ENCODE peak calls at places on chromosomes 2 and 18, in five cellular contexts. One of them, this sample, is unnamed.

GRCh38 chr2:88694015-88694414 is 2.5 kb downstream of the RPIA start:
- DNase-seq in spleen: no peak
- DNase-seq in HCT116: no peak
- DNase-seq in sigmoid colon: no peak
- DNase-seq in upper lobe of left lung: no peak
- DNase-seq in this sample: no peak

GRCh38 chr2:235844561-235844960 is 323.6 kb downstream of the GBX2 start:
- DNase-seq in spleen: peak
- DNase-seq in HCT116: no peak
- DNase-seq in sigmoid colon: no peak
- DNase-seq in upper lobe of left lung: no peak
- DNase-seq in this sample: no peak

GRCh38 chr2:220779918-220780317 is 792.2 kb downstream of the EPHA4 start:
- DNase-seq in spleen: no peak
- DNase-seq in HCT116: no peak
- DNase-seq in sigmoid colon: no peak
- DNase-seq in upper lobe of left lung: no peak
- DNase-seq in this sample: no peak

GRCh38 chr2:222320441-222321395 is 21.9 kb upstream of the PAX3 start:
- DNase-seq in spleen: peak
- DNase-seq in HCT116: no peak
- DNase-seq in sigmoid colon: no peak
- DNase-seq in upper lobe of left lung: peak
- DNase-seq in this sample: no peak

GRCh38 chr2:240957656-240958365 is 40.6 kb upstream of the SNED1 start:
- DNase-seq in spleen: no peak
- DNase-seq in HCT116: no peak
- DNase-seq in sigmoid colon: peak
- DNase-seq in upper lobe of left lung: peak
- DNase-seq in this sample: peak

GRCh38 chr2:75246441-75247167 is 47.3 kb upstream of the TACR1 start:
- DNase-seq in spleen: no peak
- DNase-seq in HCT116: no peak
- DNase-seq in sigmoid colon: no peak
- DNase-seq in upper lobe of left lung: no peak
- DNase-seq in this sample: no peak

GRCh38 chr18:44816028-44816427 is 135.3 kb downstream of the SETBP1 start:
- DNase-seq in spleen: no peak
- DNase-seq in HCT116: no peak
- DNase-seq in sigmoid colon: no peak
- DNase-seq in upper lobe of left lung: no peak
- DNase-seq in this sample: no peak

GRCh38 chr18:13131241-13131640 is 87.3 kb upstream of the LDLRAD4 start:
- DNase-seq in spleen: no peak
- DNase-seq in HCT116: no peak
- DNase-seq in sigmoid colon: no peak
- DNase-seq in upper lobe of left lung: no peak
- DNase-seq in this sample: no peak

GRCh38 chr2:212227755-212228154 is 310.8 kb downstream of the ERBB4 start:
- DNase-seq in spleen: no peak
- DNase-seq in HCT116: peak
- DNase-seq in sigmoid colon: no peak
- DNase-seq in upper lobe of left lung: peak
- DNase-seq in this sample: no peak

GRCh38 chr2:196275646-196276352 is 104.4 kb upstream of the STK17B start:
- DNase-seq in spleen: no peak
- DNase-seq in HCT116: no peak
- DNase-seq in sigmoid colon: no peak
- DNase-seq in upper lobe of left lung: no peak
- DNase-seq in this sample: no peak

GRCh38 chr18:76989647-76990190 is 142.9 kb downstream of the MBP start:
- DNase-seq in spleen: peak
- DNase-seq in HCT116: no peak
- DNase-seq in sigmoid colon: no peak
- DNase-seq in upper lobe of left lung: no peak
- DNase-seq in this sample: no peak

GRCh38 chr18:50817898-50818250 is 1.9 kb downstream of the MRO start:
- DNase-seq in spleen: no peak
- DNase-seq in HCT116: no peak
- DNase-seq in sigmoid colon: no peak
- DNase-seq in upper lobe of left lung: no peak
- DNase-seq in this sample: no peak

GRCh38 chr2:209322905-209323517 is 100.8 kb upstream of the MAP2 start:
- DNase-seq in spleen: no peak
- DNase-seq in HCT116: no peak
- DNase-seq in sigmoid colon: no peak
- DNase-seq in upper lobe of left lung: no peak
- DNase-seq in this sample: no peak

GRCh38 chr2:201962766-201963555 is 70.7 kb upstream of the FZD7 start:
- DNase-seq in spleen: no peak
- DNase-seq in HCT116: no peak
- DNase-seq in sigmoid colon: peak
- DNase-seq in upper lobe of left lung: no peak
- DNase-seq in this sample: no peak

GRCh38 chr2:98396745-98397355 is 47.8 kb upstream of the INPP4A start:
- DNase-seq in spleen: no peak
- DNase-seq in HCT116: no peak
- DNase-seq in sigmoid colon: no peak
- DNase-seq in upper lobe of left lung: no peak
- DNase-seq in this sample: no peak

GRCh38 chr2:193272011-193272410 is 1077.3 kb upstream of the TMEFF2 start:
- DNase-seq in spleen: no peak
- DNase-seq in HCT116: no peak
- DNase-seq in sigmoid colon: no peak
- DNase-seq in upper lobe of left lung: no peak
- DNase-seq in this sample: no peak

GRCh38 chr2:218168635-218169462 is 2.1 kb upstream of the CXCR1 start:
- DNase-seq in spleen: no peak
- DNase-seq in HCT116: peak
- DNase-seq in sigmoid colon: peak
- DNase-seq in upper lobe of left lung: peak
- DNase-seq in this sample: no peak

GRCh38 chr18:79814373-79814772 is 16.6 kb downstream of the KCNG2 start:
- DNase-seq in spleen: peak
- DNase-seq in HCT116: no peak
- DNase-seq in sigmoid colon: no peak
- DNase-seq in upper lobe of left lung: no peak
- DNase-seq in this sample: no peak

GRCh38 chr2:72080286-72081145 is 67.1 kb downstream of the CYP26B1 start:
- DNase-seq in spleen: peak
- DNase-seq in HCT116: no peak
- DNase-seq in sigmoid colon: no peak
- DNase-seq in upper lobe of left lung: no peak
- DNase-seq in this sample: no peak

GRCh38 chr2:180962727-180963312 is 17.6 kb upstream of the UBE2E3 start:
- DNase-seq in spleen: no peak
- DNase-seq in HCT116: no peak
- DNase-seq in sigmoid colon: no peak
- DNase-seq in upper lobe of left lung: no peak
- DNase-seq in this sample: no peak

GRCh38 chr2:158300394-158300793 is 156.2 kb downstream of the CCDC148 start:
- DNase-seq in spleen: no peak
- DNase-seq in HCT116: no peak
- DNase-seq in sigmoid colon: no peak
- DNase-seq in upper lobe of left lung: no peak
- DNase-seq in this sample: no peak

GRCh38 chr18:61637319-61637718 is 255.5 kb downstream of the RNF152 start:
- DNase-seq in spleen: no peak
- DNase-seq in HCT116: no peak
- DNase-seq in sigmoid colon: no peak
- DNase-seq in upper lobe of left lung: no peak
- DNase-seq in this sample: no peak

GRCh38 chr2:237414056-237414661 is at the start of gene COL6A3:
- DNase-seq in spleen: no peak
- DNase-seq in HCT116: no peak
- DNase-seq in sigmoid colon: peak
- DNase-seq in upper lobe of left lung: no peak
- DNase-seq in this sample: peak

GRCh38 chr2:39665811-39666488 is at the start of gene TMEM178A:
- DNase-seq in spleen: peak
- DNase-seq in HCT116: no peak
- DNase-seq in sigmoid colon: no peak
- DNase-seq in upper lobe of left lung: no peak
- DNase-seq in this sample: no peak

GRCh38 chr18:50727721-50728470 is 91.9 kb downstream of the MRO start:
- DNase-seq in spleen: no peak
- DNase-seq in HCT116: no peak
- DNase-seq in sigmoid colon: no peak
- DNase-seq in upper lobe of left lung: no peak
- DNase-seq in this sample: no peak

GRCh38 chr2:131026914-131027313 is 66.3 kb downstream of the FAM168B start:
- DNase-seq in spleen: peak
- DNase-seq in HCT116: no peak
- DNase-seq in sigmoid colon: no peak
- DNase-seq in upper lobe of left lung: no peak
- DNase-seq in this sample: no peak

GRCh38 chr2:159648643-159649042 is 32.3 kb upstream of the BAZ2B start:
- DNase-seq in spleen: no peak
- DNase-seq in HCT116: no peak
- DNase-seq in sigmoid colon: no peak
- DNase-seq in upper lobe of left lung: no peak
- DNase-seq in this sample: no peak

GRCh38 chr2:68225119-68225632 is 27.2 kb downstream of the PPP3R1 start:
- DNase-seq in spleen: no peak
- DNase-seq in HCT116: peak
- DNase-seq in sigmoid colon: no peak
- DNase-seq in upper lobe of left lung: peak
- DNase-seq in this sample: no peak

GRCh38 chr2:169237939-169238338 is 124.4 kb downstream of the LRP2 start:
- DNase-seq in spleen: no peak
- DNase-seq in HCT116: no peak
- DNase-seq in sigmoid colon: no peak
- DNase-seq in upper lobe of left lung: no peak
- DNase-seq in this sample: no peak

GRCh38 chr2:238108423-238109201 is 8.5 kb downstream of the ESPNL start:
- DNase-seq in spleen: peak
- DNase-seq in HCT116: no peak
- DNase-seq in sigmoid colon: peak
- DNase-seq in upper lobe of left lung: no peak
- DNase-seq in this sample: peak

GRCh38 chr2:127615511-127616166 is 30.3 kb upstream of the GPR17 start:
- DNase-seq in spleen: peak
- DNase-seq in HCT116: no peak
- DNase-seq in sigmoid colon: peak
- DNase-seq in upper lobe of left lung: peak
- DNase-seq in this sample: peak

GRCh38 chr2:227152093-227152766 is 11.8 kb downstream of the COL4A4 start:
- DNase-seq in spleen: no peak
- DNase-seq in HCT116: no peak
- DNase-seq in sigmoid colon: no peak
- DNase-seq in upper lobe of left lung: no peak
- DNase-seq in this sample: no peak

DNA sequence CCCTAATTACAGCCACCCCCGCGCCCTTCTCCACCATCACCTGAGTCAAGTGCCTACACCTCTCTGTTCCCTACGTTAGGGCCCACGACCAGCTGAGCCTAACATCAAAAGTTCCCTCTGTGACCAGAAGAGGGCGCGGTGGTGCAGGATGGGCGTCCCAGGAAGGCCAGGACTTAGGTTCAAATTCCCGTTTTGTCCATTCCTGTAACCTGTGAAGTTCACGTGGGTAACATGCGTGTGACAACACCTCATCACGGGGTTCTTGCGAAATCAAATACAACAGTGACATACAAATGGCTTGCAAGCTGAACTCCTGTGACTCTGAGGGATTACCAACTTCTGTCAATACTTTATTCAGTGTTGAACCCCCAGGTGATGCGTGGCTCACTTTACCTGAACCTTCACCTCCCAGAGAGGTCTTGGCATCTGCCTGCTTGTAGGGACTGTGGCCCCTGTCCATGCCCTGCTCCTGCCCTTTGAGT is 207.9 kb downstream of the ARL4C start:
- DNase-seq in spleen: peak
- DNase-seq in HCT116: peak
- DNase-seq in sigmoid colon: peak
- DNase-seq in upper lobe of left lung: peak
- DNase-seq in this sample: no peak
- TF ChIP-seq POLR2AphosphoS5 in spleen: peak
- TF ChIP-seq POLR2AphosphoS5 in HCT116: no peak
- TF ChIP-seq POLR2AphosphoS5 in sigmoid colon: peak
- TF ChIP-seq POLR2AphosphoS5 in upper lobe of left lung: peak
- TF ChIP-seq POLR2AphosphoS5 in this sample: peak

GRCh38 chr2:163187119-163187518 is 348.6 kb upstream of the KCNH7 start:
- DNase-seq in spleen: no peak
- DNase-seq in HCT116: no peak
- DNase-seq in sigmoid colon: no peak
- DNase-seq in upper lobe of left lung: no peak
- DNase-seq in this sample: no peak

GRCh38 chr2:163185160-163185559 is 346.6 kb upstream of the KCNH7 start:
- DNase-seq in spleen: no peak
- DNase-seq in HCT116: no peak
- DNase-seq in sigmoid colon: no peak
- DNase-seq in upper lobe of left lung: no peak
- DNase-seq in this sample: no peak

GRCh38 chr2:163187995-163188655 is 349.6 kb upstream of the KCNH7 start:
- DNase-seq in spleen: no peak
- DNase-seq in HCT116: no peak
- DNase-seq in sigmoid colon: no peak
- DNase-seq in upper lobe of left lung: no peak
- DNase-seq in this sample: no peak

DNA sequence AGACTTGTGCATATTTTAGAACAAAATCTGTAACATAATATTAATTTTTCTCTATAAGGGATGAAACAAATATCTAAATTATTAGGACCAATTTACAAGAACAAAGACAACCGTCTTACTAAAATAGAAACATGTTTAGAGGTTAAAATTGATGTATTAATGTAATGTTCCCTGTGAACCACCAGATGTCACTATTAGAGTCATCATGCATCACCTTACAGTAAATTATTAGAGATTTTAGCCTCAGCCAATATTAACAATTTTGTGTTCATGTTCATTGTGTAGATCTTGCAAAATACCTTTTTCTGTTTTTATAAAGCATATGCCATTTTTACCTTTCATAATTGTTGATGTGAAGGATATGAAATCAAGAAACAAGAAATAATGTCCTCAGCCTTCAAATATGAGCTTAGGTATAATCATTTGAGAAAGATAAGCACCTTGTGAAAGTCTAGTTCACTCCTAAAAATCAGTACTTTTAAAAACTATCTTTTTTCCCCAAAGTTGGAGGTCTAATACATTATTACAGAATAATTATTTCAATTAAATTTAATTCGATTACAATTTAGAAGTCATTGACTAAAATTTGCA is 344.3 kb upstream of the KCNH7 start:
- DNase-seq in spleen: no peak
- DNase-seq in HCT116: no peak
- DNase-seq in sigmoid colon: no peak
- DNase-seq in upper lobe of left lung: no peak
- DNase-seq in this sample: no peak
- TF ChIP-seq CTCF in spleen: no peak
- TF ChIP-seq CTCF in HCT116: peak
- TF ChIP-seq CTCF in sigmoid colon: peak
- TF ChIP-seq CTCF in upper lobe of left lung: peak
- TF ChIP-seq CTCF in this sample: peak

GRCh38 chr18:10536270-10536669 is 10.4 kb downstream of the NAPG start:
- DNase-seq in spleen: no peak
- DNase-seq in HCT116: no peak
- DNase-seq in sigmoid colon: no peak
- DNase-seq in upper lobe of left lung: no peak
- DNase-seq in this sample: no peak
- TF ChIP-seq POLR2AphosphoS5 in spleen: no peak
- TF ChIP-seq POLR2AphosphoS5 in HCT116: no peak
- TF ChIP-seq POLR2AphosphoS5 in sigmoid colon: no peak
- TF ChIP-seq POLR2AphosphoS5 in upper lobe of left lung: no peak
- TF ChIP-seq POLR2AphosphoS5 in this sample: no peak

GRCh38 chr2:108562274-108562673 is 28.0 kb downstream of the LIMS1 start:
- DNase-seq in spleen: no peak
- DNase-seq in HCT116: no peak
- DNase-seq in sigmoid colon: no peak
- DNase-seq in upper lobe of left lung: no peak
- DNase-seq in this sample: no peak
- TF ChIP-seq CTCF in spleen: no peak
- TF ChIP-seq CTCF in HCT116: no peak
- TF ChIP-seq CTCF in sigmoid colon: no peak
- TF ChIP-seq CTCF in upper lobe of left lung: no peak
- TF ChIP-seq CTCF in this sample: no peak

This sample was measured in breast epithelium.